ENCODE peak calls at places on chromosomes 11 and 22, in ten cellular contexts. One of them, this sample, is unnamed. For H3K27me3, the result is how much of the 10 kb centered on the place peaks cover.

GRCh38 chr11:64225608-64226506 is at the start of the genes NUDT22 and TRPT1:
- DNase-seq in cardiac muscle cell: peak
- DNase-seq in pancreas: peak
- DNase-seq in spleen: peak
- DNase-seq in CD4-positive, alpha-beta memory T cell: peak
- DNase-seq in CD8-positive, alpha-beta T cell: peak
- DNase-seq in left ventricle myocardium inferior: peak
- DNase-seq in fibroblast of lung: peak
- DNase-seq in PC-3: peak
- DNase-seq in psoas muscle: peak
- DNase-seq in this sample: peak

GRCh38 chr22:27871306-27872014 is 47.6 kb downstream of the PITPNB start:
- DNase-seq in cardiac muscle cell: no peak
- DNase-seq in pancreas: no peak
- DNase-seq in spleen: no peak
- DNase-seq in CD4-positive, alpha-beta memory T cell: no peak
- DNase-seq in CD8-positive, alpha-beta T cell: no peak
- DNase-seq in left ventricle myocardium inferior: no peak
- DNase-seq in fibroblast of lung: no peak
- DNase-seq in PC-3: no peak
- DNase-seq in psoas muscle: no peak
- DNase-seq in this sample: no peak

GRCh38 chr11:115887316-115887715 is 383.1 kb upstream of the CADM1 start:
- DNase-seq in cardiac muscle cell: no peak
- DNase-seq in pancreas: no peak
- DNase-seq in spleen: no peak
- DNase-seq in CD4-positive, alpha-beta memory T cell: no peak
- DNase-seq in CD8-positive, alpha-beta T cell: no peak
- DNase-seq in left ventricle myocardium inferior: no peak
- DNase-seq in fibroblast of lung: no peak
- DNase-seq in PC-3: no peak
- DNase-seq in psoas muscle: no peak
- DNase-seq in this sample: no peak

GRCh38 chr22:36439481-36440271 is 41.8 kb downstream of the TXN2 start:
- DNase-seq in cardiac muscle cell: no peak
- DNase-seq in pancreas: no peak
- DNase-seq in spleen: no peak
- DNase-seq in CD4-positive, alpha-beta memory T cell: no peak
- DNase-seq in CD8-positive, alpha-beta T cell: no peak
- DNase-seq in left ventricle myocardium inferior: peak
- DNase-seq in fibroblast of lung: peak
- DNase-seq in PC-3: peak
- DNase-seq in psoas muscle: no peak
- DNase-seq in this sample: peak

GRCh38 chr11:92122561-92122960 is 102.1 kb upstream of the FAT3 start:
- DNase-seq in cardiac muscle cell: no peak
- DNase-seq in pancreas: no peak
- DNase-seq in spleen: no peak
- DNase-seq in CD4-positive, alpha-beta memory T cell: no peak
- DNase-seq in CD8-positive, alpha-beta T cell: no peak
- DNase-seq in left ventricle myocardium inferior: no peak
- DNase-seq in fibroblast of lung: peak
- DNase-seq in PC-3: peak
- DNase-seq in psoas muscle: no peak
- DNase-seq in this sample: no peak

GRCh38 chr11:17272823-17273222 is 3.7 kb upstream of the NUCB2 start:
- DNase-seq in cardiac muscle cell: no peak
- DNase-seq in pancreas: no peak
- DNase-seq in spleen: no peak
- DNase-seq in CD4-positive, alpha-beta memory T cell: no peak
- DNase-seq in CD8-positive, alpha-beta T cell: no peak
- DNase-seq in left ventricle myocardium inferior: no peak
- DNase-seq in fibroblast of lung: no peak
- DNase-seq in PC-3: no peak
- DNase-seq in psoas muscle: no peak
- DNase-seq in this sample: peak

GRCh38 chr11:130071211-130071712 is 1.6 kb downstream of the APLP2 start:
- DNase-seq in cardiac muscle cell: peak
- DNase-seq in pancreas: no peak
- DNase-seq in spleen: no peak
- DNase-seq in CD4-positive, alpha-beta memory T cell: no peak
- DNase-seq in CD8-positive, alpha-beta T cell: peak
- DNase-seq in left ventricle myocardium inferior: no peak
- DNase-seq in fibroblast of lung: peak
- DNase-seq in PC-3: peak
- DNase-seq in psoas muscle: no peak
- DNase-seq in this sample: no peak

GRCh38 chr22:32389685-32390084 is 22.4 kb downstream of the RTCB start:
- DNase-seq in cardiac muscle cell: peak
- DNase-seq in pancreas: no peak
- DNase-seq in spleen: no peak
- DNase-seq in CD4-positive, alpha-beta memory T cell: no peak
- DNase-seq in CD8-positive, alpha-beta T cell: no peak
- DNase-seq in left ventricle myocardium inferior: no peak
- DNase-seq in fibroblast of lung: no peak
- DNase-seq in PC-3: no peak
- DNase-seq in psoas muscle: no peak
- DNase-seq in this sample: no peak

GRCh38 chr11:65182258-65183170 is 786 bp downstream of the CAPN1 start:
- DNase-seq in cardiac muscle cell: peak
- DNase-seq in pancreas: peak
- DNase-seq in spleen: peak
- DNase-seq in CD4-positive, alpha-beta memory T cell: no peak
- DNase-seq in CD8-positive, alpha-beta T cell: no peak
- DNase-seq in left ventricle myocardium inferior: peak
- DNase-seq in fibroblast of lung: peak
- DNase-seq in PC-3: peak
- DNase-seq in psoas muscle: no peak
- DNase-seq in this sample: peak

GRCh38 chr11:69049490-69049867 is 747 bp downstream of the TPCN2 start:
- DNase-seq in cardiac muscle cell: no peak
- DNase-seq in pancreas: no peak
- DNase-seq in spleen: no peak
- DNase-seq in CD4-positive, alpha-beta memory T cell: no peak
- DNase-seq in CD8-positive, alpha-beta T cell: peak
- DNase-seq in left ventricle myocardium inferior: no peak
- DNase-seq in fibroblast of lung: no peak
- DNase-seq in PC-3: no peak
- DNase-seq in psoas muscle: no peak
- DNase-seq in this sample: peak

GRCh38 chr11:2789791-2790580 is 90.2 kb upstream of the KCNQ1OT1 start:
- DNase-seq in cardiac muscle cell: no peak
- DNase-seq in pancreas: no peak
- DNase-seq in spleen: no peak
- DNase-seq in CD4-positive, alpha-beta memory T cell: no peak
- DNase-seq in CD8-positive, alpha-beta T cell: no peak
- DNase-seq in left ventricle myocardium inferior: peak
- DNase-seq in fibroblast of lung: no peak
- DNase-seq in PC-3: no peak
- DNase-seq in psoas muscle: peak
- DNase-seq in this sample: peak

GRCh38 chr22:21646608-21647590 is 4.8 kb downstream of the SDF2L1 start:
- DNase-seq in cardiac muscle cell: peak
- DNase-seq in pancreas: peak
- DNase-seq in spleen: no peak
- DNase-seq in CD4-positive, alpha-beta memory T cell: peak
- DNase-seq in CD8-positive, alpha-beta T cell: peak
- DNase-seq in left ventricle myocardium inferior: peak
- DNase-seq in fibroblast of lung: peak
- DNase-seq in PC-3: peak
- DNase-seq in psoas muscle: peak
- DNase-seq in this sample: peak

GRCh38 chr22:32897400-32897799 is 95.9 kb downstream of the TIMP3 start:
- DNase-seq in cardiac muscle cell: no peak
- DNase-seq in pancreas: no peak
- DNase-seq in spleen: no peak
- DNase-seq in CD4-positive, alpha-beta memory T cell: no peak
- DNase-seq in CD8-positive, alpha-beta T cell: no peak
- DNase-seq in left ventricle myocardium inferior: no peak
- DNase-seq in fibroblast of lung: peak
- DNase-seq in PC-3: no peak
- DNase-seq in psoas muscle: no peak
- DNase-seq in this sample: peak

DNA sequence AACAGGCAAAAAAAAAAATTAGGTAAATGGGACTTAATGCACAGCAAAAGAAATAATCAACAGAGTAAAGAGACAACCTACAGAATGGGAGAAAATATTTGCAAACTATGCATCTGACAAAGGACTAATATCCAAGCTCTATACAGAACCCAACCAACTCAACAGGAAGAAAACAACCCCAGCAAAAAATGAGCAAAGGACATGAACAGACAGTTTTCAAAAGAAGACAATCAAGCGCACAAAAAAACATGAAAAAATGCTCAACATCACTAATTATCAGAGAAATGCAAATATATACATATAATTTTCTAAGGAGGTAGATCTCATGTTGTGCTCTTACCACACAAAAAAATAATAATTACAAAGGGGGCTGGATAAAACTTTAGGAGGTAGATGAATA is 36.5 kb upstream of the USP47 start:
- DNase-seq in cardiac muscle cell: no peak
- DNase-seq in pancreas: no peak
- DNase-seq in spleen: no peak
- DNase-seq in CD4-positive, alpha-beta memory T cell: no peak
- DNase-seq in CD8-positive, alpha-beta T cell: no peak
- DNase-seq in left ventricle myocardium inferior: no peak
- DNase-seq in fibroblast of lung: no peak
- DNase-seq in PC-3: no peak
- DNase-seq in psoas muscle: no peak
- DNase-seq in this sample: no peak
- H3K27me3 ChIP-seq in cardiac muscle cell: under half
- H3K27me3 ChIP-seq in pancreas: under half
- H3K27me3 ChIP-seq in spleen: under half
- H3K27me3 ChIP-seq in CD4-positive, alpha-beta memory T cell: under half
- H3K27me3 ChIP-seq in CD8-positive, alpha-beta T cell: under half
- H3K27me3 ChIP-seq in left ventricle myocardium inferior: under half
- H3K27me3 ChIP-seq in fibroblast of lung: under half
- H3K27me3 ChIP-seq in PC-3: under half
- H3K27me3 ChIP-seq in psoas muscle: under half
- H3K27me3 ChIP-seq in this sample: under half

DNA sequence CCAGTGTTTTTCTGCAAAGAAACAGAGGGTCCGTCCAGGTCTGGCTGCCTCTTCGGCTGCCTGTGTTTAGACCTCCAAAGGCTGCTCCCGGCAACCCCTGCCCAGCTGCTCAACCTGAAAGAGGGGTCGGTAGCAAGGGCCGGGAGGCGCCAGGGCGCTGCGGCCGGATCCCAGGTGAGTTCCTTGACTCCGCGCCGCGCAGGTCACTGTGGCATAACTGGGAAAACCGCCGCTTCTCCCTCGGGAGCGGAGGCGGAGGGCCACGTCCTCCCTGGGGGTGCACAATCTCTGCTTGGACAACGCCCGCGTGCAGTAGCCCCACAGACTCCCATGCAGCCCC is 1.0 kb upstream of the BRSK2 start:
- DNase-seq in cardiac muscle cell: peak
- DNase-seq in pancreas: no peak
- DNase-seq in spleen: no peak
- DNase-seq in CD4-positive, alpha-beta memory T cell: no peak
- DNase-seq in CD8-positive, alpha-beta T cell: no peak
- DNase-seq in left ventricle myocardium inferior: no peak
- DNase-seq in fibroblast of lung: peak
- DNase-seq in PC-3: no peak
- DNase-seq in psoas muscle: no peak
- DNase-seq in this sample: peak
- H3K4me3 ChIP-seq in cardiac muscle cell: peak
- H3K4me3 ChIP-seq in pancreas: peak
- H3K4me3 ChIP-seq in spleen: peak
- H3K4me3 ChIP-seq in CD4-positive, alpha-beta memory T cell: peak
- H3K4me3 ChIP-seq in CD8-positive, alpha-beta T cell: peak
- H3K4me3 ChIP-seq in left ventricle myocardium inferior: peak
- H3K4me3 ChIP-seq in fibroblast of lung: no peak
- H3K4me3 ChIP-seq in PC-3: peak
- H3K4me3 ChIP-seq in psoas muscle: peak
- H3K4me3 ChIP-seq in this sample: peak

GRCh38 chr22:38946771-38947170 is 10.6 kb upstream of the APOBEC3A start:
- DNase-seq in cardiac muscle cell: no peak
- DNase-seq in pancreas: no peak
- DNase-seq in spleen: no peak
- DNase-seq in CD4-positive, alpha-beta memory T cell: no peak
- DNase-seq in CD8-positive, alpha-beta T cell: no peak
- DNase-seq in left ventricle myocardium inferior: no peak
- DNase-seq in fibroblast of lung: no peak
- DNase-seq in PC-3: no peak
- DNase-seq in psoas muscle: no peak
- DNase-seq in this sample: no peak
- H3K27me3 ChIP-seq in cardiac muscle cell: under half
- H3K27me3 ChIP-seq in pancreas: under half
- H3K27me3 ChIP-seq in spleen: under half
- H3K27me3 ChIP-seq in CD4-positive, alpha-beta memory T cell: under half
- H3K27me3 ChIP-seq in CD8-positive, alpha-beta T cell: under half
- H3K27me3 ChIP-seq in left ventricle myocardium inferior: half or more
- H3K27me3 ChIP-seq in fibroblast of lung: under half
- H3K27me3 ChIP-seq in PC-3: under half
- H3K27me3 ChIP-seq in psoas muscle: under half
- H3K27me3 ChIP-seq in this sample: half or more

GRCh38 chr11:61041755-61042518 is 60.4 kb upstream of the CD5 start:
- DNase-seq in cardiac muscle cell: peak
- DNase-seq in pancreas: no peak
- DNase-seq in spleen: peak
- DNase-seq in CD4-positive, alpha-beta memory T cell: peak
- DNase-seq in CD8-positive, alpha-beta T cell: peak
- DNase-seq in left ventricle myocardium inferior: peak
- DNase-seq in fibroblast of lung: peak
- DNase-seq in PC-3: peak
- DNase-seq in psoas muscle: no peak
- DNase-seq in this sample: no peak
- H3K4me3 ChIP-seq in cardiac muscle cell: no peak
- H3K4me3 ChIP-seq in pancreas: no peak
- H3K4me3 ChIP-seq in spleen: no peak
- H3K4me3 ChIP-seq in CD4-positive, alpha-beta memory T cell: peak
- H3K4me3 ChIP-seq in CD8-positive, alpha-beta T cell: peak
- H3K4me3 ChIP-seq in left ventricle myocardium inferior: no peak
- H3K4me3 ChIP-seq in fibroblast of lung: no peak
- H3K4me3 ChIP-seq in PC-3: no peak
- H3K4me3 ChIP-seq in psoas muscle: no peak
- H3K4me3 ChIP-seq in this sample: no peak

GRCh38 chr11:128881221-128881620 is 9.9 kb upstream of the KCNJ5 start:
- DNase-seq in cardiac muscle cell: no peak
- DNase-seq in pancreas: no peak
- DNase-seq in spleen: no peak
- DNase-seq in CD4-positive, alpha-beta memory T cell: no peak
- DNase-seq in CD8-positive, alpha-beta T cell: no peak
- DNase-seq in left ventricle myocardium inferior: no peak
- DNase-seq in fibroblast of lung: no peak
- DNase-seq in PC-3: no peak
- DNase-seq in psoas muscle: no peak
- DNase-seq in this sample: no peak
- H3K27me3 ChIP-seq in cardiac muscle cell: under half
- H3K27me3 ChIP-seq in pancreas: under half
- H3K27me3 ChIP-seq in spleen: half or more
- H3K27me3 ChIP-seq in CD4-positive, alpha-beta memory T cell: under half
- H3K27me3 ChIP-seq in CD8-positive, alpha-beta T cell: under half
- H3K27me3 ChIP-seq in left ventricle myocardium inferior: under half
- H3K27me3 ChIP-seq in fibroblast of lung: under half
- H3K27me3 ChIP-seq in PC-3: under half
- H3K27me3 ChIP-seq in psoas muscle: under half
- H3K27me3 ChIP-seq in this sample: under half

DNA sequence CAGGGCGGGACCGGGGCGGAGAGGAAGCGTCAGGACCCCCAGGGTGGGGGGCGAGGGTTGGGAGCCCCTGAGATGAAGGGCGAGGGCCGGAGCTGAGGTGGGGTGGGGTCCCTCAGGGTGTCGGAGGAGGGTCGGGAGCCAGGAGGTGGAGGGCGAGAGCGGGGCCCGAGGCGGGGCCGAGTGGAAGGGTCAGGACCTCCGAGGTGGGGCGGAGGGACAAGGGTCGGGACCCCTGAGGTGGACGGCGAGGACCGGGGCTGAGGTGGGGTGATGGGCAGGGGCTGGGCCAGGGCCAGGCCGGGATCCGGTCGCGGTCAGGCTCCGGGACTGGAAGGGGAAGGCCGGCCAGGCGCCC is 409 bp downstream of the SMC1B start:
- DNase-seq in cardiac muscle cell: no peak
- DNase-seq in pancreas: no peak
- DNase-seq in spleen: no peak
- DNase-seq in CD4-positive, alpha-beta memory T cell: no peak
- DNase-seq in CD8-positive, alpha-beta T cell: no peak
- DNase-seq in left ventricle myocardium inferior: no peak
- DNase-seq in fibroblast of lung: no peak
- DNase-seq in PC-3: no peak
- DNase-seq in psoas muscle: no peak
- DNase-seq in this sample: no peak
- H3K4me3 ChIP-seq in cardiac muscle cell: no peak
- H3K4me3 ChIP-seq in pancreas: no peak
- H3K4me3 ChIP-seq in spleen: peak
- H3K4me3 ChIP-seq in CD4-positive, alpha-beta memory T cell: peak
- H3K4me3 ChIP-seq in CD8-positive, alpha-beta T cell: peak
- H3K4me3 ChIP-seq in left ventricle myocardium inferior: peak
- H3K4me3 ChIP-seq in fibroblast of lung: no peak
- H3K4me3 ChIP-seq in PC-3: no peak
- H3K4me3 ChIP-seq in psoas muscle: peak
- H3K4me3 ChIP-seq in this sample: peak

This sample was measured in osteoblast.